ENCODE peak calls at places on chromosomes 2 and 18, in six cellular contexts. One of them, this sample, is unnamed.

GRCh38 chr2:221285156-221285555 is 286.9 kb downstream of the EPHA4 start:
- DNase-seq in mesothelial cell of epicardium: no peak
- DNase-seq in IMR-90: no peak
- DNase-seq in HFFc6: no peak
- DNase-seq in left ventricle myocardium inferior: no peak
- DNase-seq in tibial artery: no peak
- DNase-seq in this sample: no peak

GRCh38 chr2:85174943-85175342 is 41.8 kb downstream of the TCF7L1 start:
- DNase-seq in mesothelial cell of epicardium: no peak
- DNase-seq in IMR-90: no peak
- DNase-seq in HFFc6: no peak
- DNase-seq in left ventricle myocardium inferior: no peak
- DNase-seq in tibial artery: peak
- DNase-seq in this sample: no peak

GRCh38 chr2:240912878-240913809 is 7.0 kb downstream of the CROCC2 start:
- DNase-seq in mesothelial cell of epicardium: no peak
- DNase-seq in IMR-90: peak
- DNase-seq in HFFc6: no peak
- DNase-seq in left ventricle myocardium inferior: no peak
- DNase-seq in tibial artery: no peak
- DNase-seq in this sample: no peak

GRCh38 chr18:58682429-58683069 is 11.3 kb downstream of the MALT1 start:
- DNase-seq in mesothelial cell of epicardium: no peak
- DNase-seq in IMR-90: peak
- DNase-seq in HFFc6: no peak
- DNase-seq in left ventricle myocardium inferior: peak
- DNase-seq in tibial artery: no peak
- DNase-seq in this sample: peak

GRCh38 chr2:126880825-126881224 is 17.9 kb upstream of the TEX51 start:
- DNase-seq in mesothelial cell of epicardium: no peak
- DNase-seq in IMR-90: no peak
- DNase-seq in HFFc6: no peak
- DNase-seq in left ventricle myocardium inferior: no peak
- DNase-seq in tibial artery: no peak
- DNase-seq in this sample: no peak

GRCh38 chr18:74234326-74235171 is 57.2 kb downstream of the CYB5A start:
- DNase-seq in mesothelial cell of epicardium: no peak
- DNase-seq in IMR-90: peak
- DNase-seq in HFFc6: no peak
- DNase-seq in left ventricle myocardium inferior: no peak
- DNase-seq in tibial artery: no peak
- DNase-seq in this sample: no peak

GRCh38 chr2:128911276-128911675 is 592.6 kb upstream of the HS6ST1 start:
- DNase-seq in mesothelial cell of epicardium: no peak
- DNase-seq in IMR-90: no peak
- DNase-seq in HFFc6: no peak
- DNase-seq in left ventricle myocardium inferior: no peak
- DNase-seq in tibial artery: no peak
- DNase-seq in this sample: no peak

GRCh38 chr2:44549856-44550255 is 188.1 kb downstream of the CAMKMT start:
- DNase-seq in mesothelial cell of epicardium: no peak
- DNase-seq in IMR-90: no peak
- DNase-seq in HFFc6: peak
- DNase-seq in left ventricle myocardium inferior: no peak
- DNase-seq in tibial artery: no peak
- DNase-seq in this sample: no peak

GRCh38 chr2:31151501-31151900 is 13.3 kb upstream of the GALNT14 start:
- DNase-seq in mesothelial cell of epicardium: no peak
- DNase-seq in IMR-90: no peak
- DNase-seq in HFFc6: no peak
- DNase-seq in left ventricle myocardium inferior: no peak
- DNase-seq in tibial artery: no peak
- DNase-seq in this sample: no peak

GRCh38 chr18:76503999-76504398 is 9.0 kb upstream of the ZNF516 start:
- DNase-seq in mesothelial cell of epicardium: no peak
- DNase-seq in IMR-90: no peak
- DNase-seq in HFFc6: no peak
- DNase-seq in left ventricle myocardium inferior: no peak
- DNase-seq in tibial artery: no peak
- DNase-seq in this sample: no peak

GRCh38 chr18:76503595-76503994 is 8.6 kb upstream of the ZNF516 start:
- DNase-seq in mesothelial cell of epicardium: no peak
- DNase-seq in IMR-90: no peak
- DNase-seq in HFFc6: no peak
- DNase-seq in left ventricle myocardium inferior: no peak
- DNase-seq in tibial artery: no peak
- DNase-seq in this sample: no peak

GRCh38 chr18:76505611-76506010 is 10.6 kb upstream of the ZNF516 start:
- DNase-seq in mesothelial cell of epicardium: no peak
- DNase-seq in IMR-90: no peak
- DNase-seq in HFFc6: no peak
- DNase-seq in left ventricle myocardium inferior: no peak
- DNase-seq in tibial artery: no peak
- DNase-seq in this sample: no peak

GRCh38 chr18:76506395-76506794 is 11.4 kb upstream of the ZNF516 start:
- DNase-seq in mesothelial cell of epicardium: no peak
- DNase-seq in IMR-90: no peak
- DNase-seq in HFFc6: no peak
- DNase-seq in left ventricle myocardium inferior: no peak
- DNase-seq in tibial artery: no peak
- DNase-seq in this sample: no peak

DNA sequence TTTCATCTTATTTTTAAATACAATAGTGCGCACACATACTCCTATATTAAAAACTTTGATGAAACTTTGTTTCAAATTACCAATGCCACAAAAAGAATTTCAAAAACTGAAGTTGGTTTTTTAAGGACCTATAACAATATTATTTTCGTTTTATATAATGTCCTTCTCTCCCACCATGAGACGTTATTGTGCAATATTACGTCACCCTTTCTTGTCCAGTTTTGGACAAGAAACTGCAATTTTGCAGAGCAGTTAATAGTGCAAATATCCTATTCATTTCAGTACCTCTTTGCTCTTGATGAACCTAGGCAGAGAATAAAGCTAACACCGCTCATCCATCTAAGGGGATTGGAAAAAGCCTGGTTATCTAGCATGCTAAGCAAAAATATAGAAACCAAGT is 9.7 kb upstream of the ZNF516 start:
- DNase-seq in mesothelial cell of epicardium: no peak
- DNase-seq in IMR-90: no peak
- DNase-seq in HFFc6: no peak
- DNase-seq in left ventricle myocardium inferior: no peak
- DNase-seq in tibial artery: no peak
- DNase-seq in this sample: no peak
- TF ChIP-seq CTCF in mesothelial cell of epicardium: no peak
- TF ChIP-seq CTCF in IMR-90: no peak
- TF ChIP-seq CTCF in HFFc6: no peak
- TF ChIP-seq CTCF in left ventricle myocardium inferior: no peak
- TF ChIP-seq CTCF in tibial artery: no peak
- TF ChIP-seq CTCF in this sample: no peak

GRCh38 chr18:69969491-69969890 is 21.8 kb upstream of the CD226 start:
- DNase-seq in mesothelial cell of epicardium: no peak
- DNase-seq in IMR-90: no peak
- DNase-seq in HFFc6: no peak
- DNase-seq in left ventricle myocardium inferior: no peak
- DNase-seq in tibial artery: no peak
- DNase-seq in this sample: no peak
- TF ChIP-seq CTCF in mesothelial cell of epicardium: no peak
- TF ChIP-seq CTCF in IMR-90: no peak
- TF ChIP-seq CTCF in HFFc6: no peak
- TF ChIP-seq CTCF in left ventricle myocardium inferior: no peak
- TF ChIP-seq CTCF in tibial artery: no peak
- TF ChIP-seq CTCF in this sample: no peak

DNA sequence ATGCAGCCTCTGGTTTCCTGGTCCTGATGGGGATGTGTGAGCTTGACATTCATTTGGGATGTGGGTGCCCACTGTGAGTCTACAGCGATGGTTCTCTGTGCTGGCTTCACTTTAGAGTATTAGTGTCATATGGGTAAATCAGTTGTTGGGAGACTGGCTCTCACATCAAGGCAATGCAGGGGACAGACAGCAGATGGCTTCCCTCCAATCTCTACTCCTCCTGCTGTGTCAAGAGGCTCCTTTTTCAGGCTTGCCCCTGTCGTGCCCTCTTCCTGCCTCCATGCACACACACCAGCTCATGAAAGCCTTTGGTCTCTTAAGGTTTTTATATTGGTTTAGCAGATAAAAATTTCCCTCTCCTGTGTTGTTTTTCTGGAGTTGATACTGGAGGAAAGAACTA is 315.6 kb downstream of the RDH14 start:
- DNase-seq in mesothelial cell of epicardium: no peak
- DNase-seq in IMR-90: no peak
- DNase-seq in HFFc6: no peak
- DNase-seq in left ventricle myocardium inferior: no peak
- DNase-seq in tibial artery: no peak
- DNase-seq in this sample: no peak
- TF ChIP-seq CTCF in mesothelial cell of epicardium: no peak
- TF ChIP-seq CTCF in IMR-90: no peak
- TF ChIP-seq CTCF in HFFc6: no peak
- TF ChIP-seq CTCF in left ventricle myocardium inferior: no peak
- TF ChIP-seq CTCF in tibial artery: no peak
- TF ChIP-seq CTCF in this sample: no peak

GRCh38 chr2:159849160-159849813 is 51.3 kb upstream of the CD302 start:
- DNase-seq in mesothelial cell of epicardium: no peak
- DNase-seq in IMR-90: no peak
- DNase-seq in HFFc6: no peak
- DNase-seq in left ventricle myocardium inferior: no peak
- DNase-seq in tibial artery: no peak
- DNase-seq in this sample: no peak
- TF ChIP-seq CTCF in mesothelial cell of epicardium: no peak
- TF ChIP-seq CTCF in IMR-90: no peak
- TF ChIP-seq CTCF in HFFc6: no peak
- TF ChIP-seq CTCF in left ventricle myocardium inferior: no peak
- TF ChIP-seq CTCF in tibial artery: no peak
- TF ChIP-seq CTCF in this sample: no peak

GRCh38 chr2:229713371-229714079 is 830 bp downstream of the DNER start:
- DNase-seq in mesothelial cell of epicardium: no peak
- DNase-seq in IMR-90: no peak
- DNase-seq in HFFc6: no peak
- DNase-seq in left ventricle myocardium inferior: no peak
- DNase-seq in tibial artery: no peak
- DNase-seq in this sample: no peak
- TF ChIP-seq CTCF in mesothelial cell of epicardium: no peak
- TF ChIP-seq CTCF in IMR-90: no peak
- TF ChIP-seq CTCF in HFFc6: peak
- TF ChIP-seq CTCF in left ventricle myocardium inferior: no peak
- TF ChIP-seq CTCF in tibial artery: no peak
- TF ChIP-seq CTCF in this sample: no peak

DNA sequence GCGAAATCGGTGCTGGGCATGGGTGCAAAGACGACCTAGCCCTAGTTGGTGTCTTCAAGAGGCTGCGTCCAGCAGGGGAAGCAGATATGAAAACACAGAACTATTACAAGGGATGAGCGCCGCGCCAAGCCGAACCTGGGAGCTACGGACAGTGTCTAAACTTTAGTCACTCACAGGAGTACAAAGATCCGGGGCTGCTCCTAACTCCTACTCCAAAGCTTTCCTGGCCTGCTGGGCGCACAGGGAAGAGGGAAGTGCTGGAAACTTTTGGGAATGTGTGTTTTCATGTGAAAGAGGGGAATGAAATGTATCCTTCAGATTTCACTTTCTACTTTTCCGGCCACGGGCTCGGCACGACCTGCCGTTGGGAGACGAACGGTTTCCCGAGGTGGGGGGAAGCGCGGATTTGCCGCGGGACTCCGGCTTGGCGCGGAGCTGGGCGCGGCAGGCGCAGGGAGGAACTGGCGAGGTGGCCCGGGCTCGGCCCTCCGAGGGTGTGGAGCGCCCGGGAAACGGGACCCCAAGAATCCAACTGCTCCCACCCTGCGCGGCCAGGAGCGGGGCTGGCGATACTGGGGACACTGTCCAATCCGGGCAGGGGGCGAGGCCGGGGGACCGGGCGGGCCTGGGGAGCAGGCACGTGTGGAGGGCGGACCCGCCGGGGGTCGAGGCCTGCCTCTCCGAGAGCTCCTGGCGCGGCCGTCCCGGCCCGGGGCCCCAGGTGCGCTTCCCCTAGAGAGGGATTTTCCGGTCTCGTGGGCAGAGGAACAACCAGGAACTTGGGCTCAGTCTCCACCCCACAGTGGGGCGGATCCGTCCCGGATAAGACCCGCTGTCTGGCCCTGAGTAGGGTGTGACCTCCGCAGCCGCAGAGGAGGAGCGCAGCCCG is at the start of gene ANXA4:
- DNase-seq in mesothelial cell of epicardium: peak
- DNase-seq in IMR-90: peak
- DNase-seq in HFFc6: peak
- DNase-seq in left ventricle myocardium inferior: peak
- DNase-seq in tibial artery: peak
- DNase-seq in this sample: no peak
- TF ChIP-seq CTCF in mesothelial cell of epicardium: no peak
- TF ChIP-seq CTCF in IMR-90: peak
- TF ChIP-seq CTCF in HFFc6: no peak
- TF ChIP-seq CTCF in left ventricle myocardium inferior: peak
- TF ChIP-seq CTCF in tibial artery: peak
- TF ChIP-seq CTCF in this sample: no peak

DNA sequence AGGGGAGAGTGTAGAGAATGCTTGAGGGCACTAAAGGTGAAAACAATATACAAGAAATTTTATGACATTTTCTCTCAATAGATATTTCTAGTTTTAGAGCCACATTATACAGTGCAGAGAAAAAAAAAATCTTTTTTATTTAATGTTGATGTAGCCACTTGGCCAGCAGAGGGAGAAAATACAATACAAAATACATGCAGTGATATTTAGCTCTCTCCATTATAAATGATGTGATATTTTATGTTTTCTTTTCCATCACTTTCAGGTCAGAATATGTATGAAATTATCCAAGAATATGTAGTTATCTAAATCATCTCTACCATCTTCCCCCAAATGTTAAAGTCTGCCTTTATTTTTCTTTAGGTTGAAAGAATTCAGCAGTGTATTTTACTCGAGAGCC is 533.6 kb upstream of the FSHR start:
- DNase-seq in mesothelial cell of epicardium: no peak
- DNase-seq in IMR-90: no peak
- DNase-seq in HFFc6: no peak
- DNase-seq in left ventricle myocardium inferior: no peak
- DNase-seq in tibial artery: no peak
- DNase-seq in this sample: no peak
- TF ChIP-seq CTCF in mesothelial cell of epicardium: peak
- TF ChIP-seq CTCF in IMR-90: peak
- TF ChIP-seq CTCF in HFFc6: peak
- TF ChIP-seq CTCF in left ventricle myocardium inferior: peak
- TF ChIP-seq CTCF in tibial artery: peak
- TF ChIP-seq CTCF in this sample: peak

GRCh38 chr18:22601481-22601880 is 183.8 kb upstream of the CTAGE1 start:
- DNase-seq in mesothelial cell of epicardium: no peak
- DNase-seq in IMR-90: no peak
- DNase-seq in HFFc6: peak
- DNase-seq in left ventricle myocardium inferior: no peak
- DNase-seq in tibial artery: no peak
- DNase-seq in this sample: no peak
- TF ChIP-seq CTCF in mesothelial cell of epicardium: no peak
- TF ChIP-seq CTCF in IMR-90: no peak
- TF ChIP-seq CTCF in HFFc6: no peak
- TF ChIP-seq CTCF in left ventricle myocardium inferior: no peak
- TF ChIP-seq CTCF in tibial artery: no peak
- TF ChIP-seq CTCF in this sample: no peak